ENCODE peak calls at places on chromosomes 4 and X, in five cellular contexts. Q is endothelial cell, V is left lung, Y is WTC11, O is lower lobe of right lung. F is an unnamed sample.

GRCh38 chr4:3708103-3708510 is 58.1 kb upstream of the ADRA2C start:
- DNase-seq in Q (no peak), V (peak; percentile 31), O (peak; percentile 39), Y (no peak), F (no peak)

GRCh38 chr4:60780874-60781273 is 419.3 kb upstream of the ADGRL3 start:
- DNase-seq in V (no peak), Q (no peak), Y (no peak), O (no peak), F (no peak)

GRCh38 chrX:45063319-45064095 is 137.2 kb downstream of the DIPK2B start:
- DNase-seq in V (no peak), Y (no peak), O (no peak), Q (no peak), F (no peak)

GRCh38 chrX:51893931-51894696 is 691 bp downstream of the MAGED1 start:
- DNase-seq in Q (peak; percentile 5), O (no peak), Y (peak; percentile 22), V (no peak), F (no peak)

GRCh38 chrX:110167952-110168451 is 149.9 kb downstream of the AMMECR1 start:
- DNase-seq in V (no peak), Y (peak; percentile 66), O (peak; percentile 46), Q (peak; percentile 41), F (no peak)

GRCh38 chr4:23773884-23774636 is 115.8 kb downstream of the PPARGC1A start:
- DNase-seq in V (no peak), Y (no peak), O (no peak), Q (no peak), F (no peak)

GRCh38 chrX:139967300-139967699 is 2.0 kb upstream of the CXorf66 start:
- DNase-seq in Y (peak; percentile 14), Q (no peak), O (no peak), V (no peak), F (no peak)

GRCh38 chr4:48138511-48138910 is 4.5 kb upstream of the TXK start:
- DNase-seq in O (no peak), V (no peak), Q (no peak), Y (no peak), F (no peak)

GRCh38 chr4:102157984-102158383 is 187.3 kb downstream of the SLC39A8 start:
- DNase-seq in V (no peak), Y (no peak), Q (no peak), O (no peak), F (no peak)

GRCh38 chr4:107997001-107997788 is 7.5 kb downstream of the HADH start:
- DNase-seq in O (no peak), Q (no peak), Y (no peak), V (peak; percentile 34), F (no peak)

GRCh38 chr4:41887821-41888699 is 47.2 kb upstream of the TMEM33 start:
- DNase-seq in V (no peak), Y (peak; percentile 38), O (no peak), Q (peak; percentile 48), F (no peak)

GRCh38 chr4:124526321-124526720 is 186.2 kb downstream of the ANKRD50 start:
- DNase-seq in O (no peak), V (no peak), Q (no peak), Y (no peak), F (no peak)

GRCh38 chrX:85905851-85906250 is 141.5 kb downstream of the CHM start:
- DNase-seq in Q (no peak), Y (no peak), V (no peak), O (no peak), F (no peak)

GRCh38 chr4:76156635-76157034 is 8.4 kb upstream of the NUP54 start:
- DNase-seq in O (no peak), Q (no peak), Y (no peak), V (no peak), F (no peak)

GRCh38 chrX:41047878-41048534 is 37.2 kb upstream of the USP9X start:
- DNase-seq in Q (no peak), O (no peak), V (no peak), Y (no peak), F (no peak)

GRCh38 chr4:140688711-140689598 is 67.2 kb downstream of the TBC1D9 start:
- DNase-seq in Y (no peak), O (no peak), Q (no peak), V (no peak), F (no peak)

GRCh38 chrX:124641737-124642491 is 295.6 kb downstream of the SH2D1A start:
- DNase-seq in Y (no peak), V (no peak), Q (no peak), O (no peak), F (no peak)

GRCh38 chr4:88526221-88526815 is 2.7 kb upstream of the PYURF start:
- DNase-seq in Q (no peak), O (no peak), V (no peak), Y (no peak), F (no peak)

GRCh38 chrX:20063716-20064351 is 52.9 kb downstream of the MAP7D2 start:
- DNase-seq in O (no peak), V (no peak), Q (no peak), Y (peak; percentile 20), F (no peak)

GRCh38 chrX:143304518-143304917 is 212.8 kb downstream of the SPANXN3 start:
- DNase-seq in Y (no peak), V (no peak), O (no peak), Q (no peak), F (no peak)

GRCh38 chr4:176898791-176899190 is 106.1 kb upstream of the VEGFC start:
- DNase-seq in Y (no peak), Q (no peak), V (no peak), O (no peak), F (no peak)

GRCh38 chr4:29560452-29560851 is 1159.7 kb upstream of the PCDH7 start:
- DNase-seq in O (no peak), V (no peak), Y (no peak), Q (no peak), F (no peak)

GRCh38 chr4:87461281-87461700 is 38.9 kb downstream of the NUDT9 start:
- DNase-seq in O (no peak), Y (no peak), V (no peak), Q (no peak), F (no peak)

GRCh38 chrX:130268500-130269170 is at the start of gene ZNF280C:
- DNase-seq in V (peak; percentile 88), O (peak; percentile 92), Q (peak; percentile 74), Y (peak; percentile 76), F (peak; percentile 75)
- TF ChIP-seq CTCF in V (no peak), O (peak; percentile 33), Q (no peak), Y (no peak), F (no peak)

GRCh38 chr4:187598246-187598645 is 397.3 kb upstream of the ZFP42 start:
- DNase-seq in O (no peak), Y (no peak), Q (no peak), V (no peak), F (no peak)
- TF ChIP-seq CTCF in O (no peak), Y (no peak), Q (no peak), V (no peak), F (no peak)

GRCh38 chr4:174215936-174216699 is 67.3 kb downstream of the FBXO8 start:
- DNase-seq in V (no peak), Y (no peak), O (no peak), Q (no peak), F (no peak)
- TF ChIP-seq CTCF in V (no peak), Y (no peak), O (no peak), Q (no peak), F (no peak)

GRCh38 chr4:56705373-56705772 is 24.3 kb upstream of the HOPX start:
- DNase-seq in O (no peak), Y (no peak), Q (no peak), V (no peak), F (no peak)
- TF ChIP-seq CTCF in O (no peak), Y (no peak), Q (no peak), V (no peak), F (no peak)

GRCh38 chr4:148430847-148431246 is 11.4 kb downstream of the NR3C2 start:
- DNase-seq in Q (no peak), Y (no peak), O (no peak), V (no peak), F (no peak)

GRCh38 chr4:148425327-148426110 is 16.7 kb downstream of the NR3C2 start:
- DNase-seq in Y (no peak), V (no peak), Q (no peak), O (no peak), F (no peak)

GRCh38 chr4:148431401-148431800 is 10.8 kb downstream of the NR3C2 start:
- DNase-seq in V (no peak), Q (no peak), Y (no peak), O (no peak), F (no peak)

GRCh38 chr4:148426643-148427042 is 15.6 kb downstream of the NR3C2 start:
- DNase-seq in O (no peak), V (no peak), Y (no peak), Q (no peak), F (no peak)
- TF ChIP-seq CTCF in O (no peak), V (no peak), Y (no peak), Q (no peak), F (no peak)

GRCh38 chrX:64792598-64793337 is 183.5 kb downstream of the ZC4H2 start:
- DNase-seq in Y (peak; percentile 16), Q (no peak), O (no peak), V (no peak), F (no peak)
- TF ChIP-seq CTCF in Y (no peak), Q (no peak), O (no peak), V (no peak), F (no peak)

GRCh38 chrX:23908219-23909003 is 605 bp downstream of the CXorf58 start:
- DNase-seq in O (no peak), Y (peak; percentile 12), V (no peak), Q (peak; percentile 13), F (no peak)
- TF ChIP-seq CTCF in O (no peak), Y (no peak), V (no peak), Q (peak; percentile 16), F (peak; percentile 41)

DNA sequence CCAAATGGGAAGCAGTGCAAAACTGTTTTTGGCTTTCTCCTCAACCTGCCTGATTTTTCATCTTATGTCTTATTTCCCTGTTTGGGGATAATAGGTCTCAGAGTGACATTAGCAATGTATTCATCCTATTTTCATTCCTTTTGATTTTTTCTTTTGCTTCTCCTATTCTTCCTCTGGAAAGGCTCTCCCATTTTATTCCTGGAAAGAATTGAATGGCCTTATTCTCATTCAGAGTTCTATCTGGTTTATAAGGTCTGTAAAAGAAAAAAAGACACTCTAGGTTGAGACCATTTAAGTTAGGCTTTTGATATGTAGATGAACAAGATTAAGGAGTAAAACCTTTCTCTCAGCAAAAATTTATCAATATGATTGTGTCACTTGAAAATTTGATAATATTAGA is 27.8 kb upstream of the ALB start:
- DNase-seq in Y (no peak), V (no peak), Q (no peak), O (no peak), F (no peak)
- TF ChIP-seq CTCF in Y (no peak), V (no peak), Q (no peak), O (no peak), F (no peak)

DNA sequence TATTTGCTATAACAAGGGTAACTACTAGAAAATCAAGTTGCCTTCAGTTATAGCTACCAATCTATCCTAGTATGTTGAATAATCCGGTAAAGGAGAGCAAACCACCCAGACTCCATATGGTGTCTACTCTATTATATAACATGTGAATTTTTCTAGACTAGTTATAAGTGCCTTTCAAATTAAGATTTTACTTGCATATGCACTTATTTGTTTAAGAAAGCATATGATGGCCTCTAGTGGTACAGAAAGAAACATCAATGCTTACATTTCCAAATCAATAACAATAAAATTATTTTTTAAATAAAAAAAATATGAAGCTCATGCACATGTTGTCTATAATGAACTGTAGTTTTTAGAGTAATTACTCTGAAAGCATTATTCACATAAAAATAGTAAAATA is 1516.4 kb upstream of the PABPC4L start:
- DNase-seq in Q (no peak), O (no peak), Y (no peak), V (no peak), F (no peak)
- TF ChIP-seq CTCF in Q (no peak), O (no peak), Y (no peak), V (no peak), F (no peak)

F was measured in mesothelial cell of epicardium.